ENCODE peak calls at places on chromosomes 5 and 9, in six cellular contexts. W, P, K, D, T and B are unnamed samples.

GRCh38 chr9:73845954-73846690 is 651.0 kb upstream of the RORB start:
- ATAC-seq in W (no peak), P (no peak), K (no peak), D (no peak), T (no peak), B (no peak)

GRCh38 chr5:177496111-177497010 is 1.0 kb downstream of the PDLIM7 start:
- ATAC-seq in W (peak), P (peak), K (peak), D (peak), T (peak), B (peak)

GRCh38 chr5:143446535-143447226 is 43.2 kb upstream of the NR3C1 start:
- ATAC-seq in W (no peak), P (no peak), K (no peak), D (no peak), T (no peak), B (no peak)

GRCh38 chr5:108459661-108460170 is 77.8 kb upstream of the FBXL17 start:
- ATAC-seq in W (no peak), P (no peak), K (no peak), D (no peak), T (no peak), B (no peak)

GRCh38 chr9:129761293-129761900 is 8.6 kb upstream of the PTGES start:
- ATAC-seq in W (no peak), P (peak), K (peak), D (peak), T (peak), B (peak)

GRCh38 chr5:1652873-1653707 is 129.3 kb upstream of the LPCAT1 start:
- ATAC-seq in W (peak), P (no peak), K (peak), D (peak), T (no peak), B (no peak)

GRCh38 chr9:27548055-27548741 is 18.6 kb upstream of the MOB3B start:
- ATAC-seq in W (peak), P (peak), K (peak), D (peak), T (peak), B (peak)

GRCh38 chr5:6780802-6781391 is 67.7 kb downstream of the TENT4A start:
- ATAC-seq in W (no peak), P (peak), K (peak), D (peak), T (no peak), B (no peak)

GRCh38 chr9:27054841-27055240 is 49.4 kb upstream of the LRRC19 start:
- ATAC-seq in W (no peak), P (no peak), K (no peak), D (no peak), T (no peak), B (no peak)

GRCh38 chr5:40428129-40428528 is 251.6 kb upstream of the PTGER4 start:
- ATAC-seq in W (peak), P (no peak), K (no peak), D (peak), T (peak), B (no peak)

GRCh38 chr9:94881023-94881422 is 154.5 kb downstream of the AOPEP start:
- ATAC-seq in W (no peak), P (no peak), K (peak), D (no peak), T (no peak), B (no peak)

GRCh38 chr9:2018764-2019548 is 3.8 kb downstream of the SMARCA2 start:
- ATAC-seq in W (no peak), P (no peak), K (no peak), D (no peak), T (no peak), B (no peak)

GRCh38 chr5:16178745-16179372 is 732 bp downstream of the MARCHF11 start:
- ATAC-seq in W (peak), P (no peak), K (no peak), D (peak), T (peak), B (peak)

GRCh38 chr5:22063717-22064116 is 789.4 kb downstream of the CDH12 start:
- ATAC-seq in W (no peak), P (no peak), K (no peak), D (no peak), T (no peak), B (no peak)
- TF ChIP-seq CTCF in W (no peak), P (no peak), K (no peak), D (no peak), T (no peak), B (no peak)

GRCh38 chr5:163306421-163306820 is 131.0 kb upstream of the CCNG1 start:
- ATAC-seq in W (no peak), P (no peak), K (peak), D (peak), T (no peak), B (no peak)
- TF ChIP-seq CTCF in W (peak), P (peak), K (peak), D (peak), T (peak), B (no peak)

GRCh38 chr5:34957857-34958690 is 28.7 kb downstream of the DNAJC21 start:
- ATAC-seq in W (peak), P (no peak), K (peak), D (peak), T (peak), B (no peak)
- TF ChIP-seq CTCF in W (peak), P (peak), K (peak), D (peak), T (peak), B (no peak)

GRCh38 chr5:28468121-28468520 is 1429.7 kb upstream of the CDH9 start:
- ATAC-seq in W (no peak), P (no peak), K (no peak), D (no peak), T (no peak), B (no peak)

DNA sequence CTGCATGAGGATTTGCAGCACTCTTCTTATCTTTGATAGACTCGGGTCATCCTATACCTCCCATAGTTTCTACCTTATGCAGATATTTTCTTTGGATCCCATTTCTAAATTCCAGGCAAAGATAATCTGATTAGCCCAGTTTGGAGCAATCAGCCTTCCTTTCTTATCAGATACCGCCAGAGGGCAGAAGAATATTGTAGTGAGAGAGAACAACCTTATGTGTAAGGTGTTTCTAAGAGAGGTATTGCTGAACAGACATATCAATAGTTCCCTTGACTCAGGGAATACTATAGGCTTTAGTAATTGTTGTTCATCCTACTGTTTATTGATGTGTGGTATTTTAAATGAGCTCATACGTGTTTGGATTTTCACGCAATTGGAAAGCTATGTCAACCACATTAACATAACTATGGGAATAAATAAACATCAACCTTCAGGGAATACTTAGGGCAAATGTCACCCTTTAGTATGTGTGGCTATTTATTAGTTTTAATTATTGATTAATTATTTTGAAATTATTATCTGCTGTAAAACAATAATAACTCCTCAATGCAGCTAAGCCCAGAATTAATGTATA is 1435.2 kb upstream of the CDH9 start:
- ATAC-seq in W (peak), P (no peak), K (peak), D (peak), T (no peak), B (no peak)
- TF ChIP-seq CTCF in W (peak), P (no peak), K (peak), D (peak), T (no peak), B (no peak)

DNA sequence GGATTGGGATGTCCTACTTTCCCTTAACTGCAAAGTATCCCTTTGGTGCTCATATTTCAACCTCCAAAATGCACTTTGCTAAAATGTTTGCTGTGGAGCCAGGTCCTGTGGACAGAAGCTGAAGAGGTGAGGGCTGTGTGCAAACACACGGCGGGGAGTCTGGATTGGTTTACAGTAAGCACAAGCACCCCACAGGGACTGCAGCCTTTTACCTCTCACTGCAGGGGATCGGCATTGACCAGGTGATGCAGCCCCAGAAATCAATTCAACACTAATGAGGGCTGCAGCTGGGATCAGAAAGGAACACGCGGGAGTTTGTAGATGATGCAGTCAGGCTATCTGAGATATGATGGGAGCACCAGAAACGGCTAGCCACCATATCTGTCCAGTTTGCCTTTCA is 450.9 kb downstream of the CCDC171 start:
- ATAC-seq in W (no peak), P (no peak), K (no peak), D (no peak), T (no peak), B (no peak)
- TF ChIP-seq CTCF in W (no peak), P (no peak), K (no peak), D (no peak), T (no peak), B (no peak)

DNA sequence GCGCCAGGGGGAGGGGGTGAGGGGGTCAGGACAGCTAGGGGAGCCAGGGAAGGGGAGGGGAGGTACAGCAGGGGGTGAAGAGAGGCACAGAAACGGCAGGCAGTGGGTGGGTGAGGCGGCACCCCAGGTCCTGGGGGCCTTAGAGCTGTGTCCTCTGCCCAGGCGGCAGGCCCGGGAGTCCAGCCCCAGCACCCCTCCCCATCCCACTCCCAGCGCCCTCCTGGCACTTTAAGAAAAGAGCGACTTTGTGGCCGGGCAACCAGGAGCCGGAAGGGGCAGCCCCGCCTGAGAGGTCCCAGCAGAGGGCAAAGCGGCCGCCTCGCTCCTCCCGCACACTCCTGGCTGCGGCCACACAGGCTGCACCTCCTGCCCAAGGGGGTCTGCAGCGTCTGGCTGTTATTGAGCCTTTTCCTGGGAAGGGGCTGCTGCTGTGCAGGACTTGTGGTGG is 42.6 kb downstream of the NACC2 start:
- ATAC-seq in W (peak), P (peak), K (peak), D (peak), T (peak), B (peak)
- TF ChIP-seq CTCF in W (no peak), P (no peak), K (no peak), D (no peak), T (no peak), B (no peak)